ENCODE peak calls at places on chromosomes 7 and 10, in four cellular contexts. G is astrocyte of the spinal cord, I is right lobe of liver, K is MM.1S. J is an unnamed sample.

GRCh38 chr10:109450702-109451101 is 472.6 kb downstream of the XPNPEP1 start:
- DNase-seq in G (no peak), I (no peak), K (no peak), J (no peak)

GRCh38 chr7:106057962-106058901 is 53.9 kb downstream of the SYPL1 start:
- DNase-seq in G (no peak), I (no peak), K (no peak), J (peak; percentile 82)

GRCh38 chr7:8724080-8724718 is 290.8 kb downstream of the NXPH1 start:
- DNase-seq in G (no peak), I (peak; percentile 57), K (peak; percentile 69), J (peak; percentile 59)

GRCh38 chr7:92763636-92764423 is 72.5 kb downstream of the CDK6 start:
- DNase-seq in G (peak; percentile 76), I (no peak), K (no peak), J (no peak)

GRCh38 chr10:117547301-117548153 is 5.0 kb downstream of the EMX2 start:
- DNase-seq in G (no peak), I (no peak), K (no peak), J (peak; percentile 47)

GRCh38 chr7:82481499-82482097 is 38.0 kb upstream of the CACNA2D1 start:
- DNase-seq in G (peak; percentile 46), I (no peak), K (peak; percentile 32), J (peak; percentile 28)

GRCh38 chr10:121452581-121452980 is 145.7 kb downstream of the FGFR2 start:
- DNase-seq in G (no peak), I (no peak), K (no peak), J (no peak)

GRCh38 chr10:100939763-100940344 is 27.1 kb downstream of the SLF2 start:
- DNase-seq in G (no peak), I (no peak), K (no peak), J (no peak)

GRCh38 chr10:29895436-29895835 is 163.9 kb downstream of the JCAD start:
- DNase-seq in G (peak; percentile 100), I (peak; percentile 44), K (no peak), J (no peak)

GRCh38 chr7:236967-237366 is 44.6 kb downstream of the FAM20C start:
- DNase-seq in G (no peak), I (no peak), K (no peak), J (no peak)

GRCh38 chr7:106885652-106886051 is 20.6 kb downstream of the PIK3CG start:
- DNase-seq in G (no peak), I (no peak), K (no peak), J (no peak)

GRCh38 chr7:73521636-73522080 is 435 bp downstream of the BAZ1B start:
- DNase-seq in G (peak; percentile 40), I (peak; percentile 77), K (peak; percentile 67), J (peak; percentile 85)

GRCh38 chr7:73519867-73520672 is 2.0 kb downstream of the BAZ1B start:
- DNase-seq in G (peak; percentile 17), I (no peak), K (peak; percentile 25), J (no peak)

GRCh38 chr7:73520673-73521635 is 1.1 kb downstream of the BAZ1B start:
- DNase-seq in G (peak; percentile 22), I (no peak), K (no peak), J (no peak)

GRCh38 chr7:73518470-73518869 is 3.6 kb downstream of the BAZ1B start:
- DNase-seq in G (no peak), I (no peak), K (no peak), J (no peak)

GRCh38 chr7:73522081-73522818 is at the start of gene BAZ1B:
- DNase-seq in G (peak; percentile 99), I (peak; percentile 98), K (peak; percentile 99), J (peak; percentile 98)
- TF ChIP-seq CTCF in G (peak; percentile 16), I (peak; percentile 23), K (no peak), J (no peak)

GRCh38 chr10:19412531-19412930 is 363.9 kb downstream of the MALRD1 start:
- DNase-seq in G (peak; percentile 29), I (no peak), K (peak; percentile 48), J (no peak)
- TF ChIP-seq CTCF in G (peak; percentile 30), I (peak; percentile 46), K (peak; percentile 51), J (no peak)

GRCh38 chr10:14247650-14248258 is 83.0 kb downstream of the FRMD4A start:
- DNase-seq in G (no peak), I (no peak), K (no peak), J (no peak)

GRCh38 chr10:14240253-14241189 is 90.2 kb downstream of the FRMD4A start:
- DNase-seq in G (no peak), I (no peak), K (no peak), J (no peak)

GRCh38 chr10:14244801-14245211 is 85.9 kb downstream of the FRMD4A start:
- DNase-seq in G (peak; percentile 58), I (no peak), K (no peak), J (no peak)

GRCh38 chr10:14241196-14241595 is 89.5 kb downstream of the FRMD4A start:
- DNase-seq in G (no peak), I (no peak), K (no peak), J (no peak)

DNA sequence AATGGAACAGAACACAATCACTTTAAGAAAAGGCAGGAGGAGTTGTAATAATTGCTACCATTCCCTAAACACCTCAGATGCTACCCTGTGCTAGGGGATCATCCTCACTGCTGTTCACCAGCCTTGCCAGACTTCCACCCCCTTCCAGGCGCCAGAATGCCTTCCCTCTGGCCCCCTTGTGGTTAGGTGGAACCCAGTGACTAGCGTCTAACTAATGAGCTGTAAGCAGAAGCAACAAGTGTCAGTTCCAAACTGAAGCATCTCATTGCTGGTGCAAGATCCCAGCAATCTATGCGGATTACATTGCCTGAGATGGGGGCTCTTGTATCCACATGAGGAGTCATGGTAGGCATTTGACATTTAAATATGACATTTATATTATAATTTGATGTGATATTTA is 86.6 kb downstream of the FRMD4A start:
- DNase-seq in G (no peak), I (no peak), K (no peak), J (no peak)
- TF ChIP-seq CTCF in G (peak; percentile 14), I (no peak), K (no peak), J (no peak)

DNA sequence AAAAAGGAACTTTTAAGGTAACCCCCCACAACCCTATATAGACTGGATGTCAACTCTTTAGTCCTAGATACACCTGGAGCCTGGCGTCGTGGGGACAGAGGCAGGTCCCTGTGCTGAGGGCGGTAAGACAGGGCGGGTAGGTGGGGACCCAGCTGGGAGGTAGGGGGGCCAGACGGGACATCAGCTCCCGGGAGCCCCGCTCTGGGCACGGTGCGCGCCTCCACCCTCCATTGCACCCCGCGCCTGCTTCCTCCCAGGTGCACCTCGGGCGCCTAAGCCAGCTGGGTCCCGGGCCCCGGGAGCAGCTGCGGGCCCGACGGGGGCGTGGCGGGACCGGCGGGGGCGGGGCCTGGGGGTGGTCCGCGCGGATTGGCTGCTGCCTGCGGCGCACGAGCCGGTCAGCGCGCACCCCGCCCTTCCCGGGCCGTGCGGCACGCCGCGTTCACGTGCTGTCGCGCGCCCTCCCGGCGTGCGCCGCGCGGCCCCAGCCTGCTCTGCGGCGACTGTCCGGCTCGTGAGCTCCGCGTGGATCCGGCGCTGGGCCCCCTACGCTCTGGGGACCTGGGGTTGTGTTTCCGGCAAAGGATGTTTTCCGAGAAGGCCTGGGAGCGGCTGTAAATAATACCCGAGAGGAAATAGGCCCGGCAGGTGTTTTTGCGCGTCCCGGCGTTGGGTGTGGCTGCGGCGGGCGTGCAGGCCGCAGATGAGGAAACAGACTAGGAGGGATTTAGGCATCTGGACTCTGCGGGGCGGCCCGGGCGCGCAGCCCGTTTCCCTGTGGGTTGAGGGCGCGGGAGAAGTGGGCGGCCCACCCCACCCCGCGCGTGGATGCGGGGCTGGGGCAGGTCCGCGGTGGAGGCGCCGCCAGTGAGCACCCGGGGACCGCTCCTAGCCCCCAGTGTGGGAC is 39.1 kb upstream of the PFKFB3 start:
- DNase-seq in G (peak; percentile 84), I (peak; percentile 93), K (peak; percentile 94), J (peak; percentile 97)
- TF ChIP-seq CTCF in G (no peak), I (no peak), K (no peak), J (peak; percentile 16)

DNA sequence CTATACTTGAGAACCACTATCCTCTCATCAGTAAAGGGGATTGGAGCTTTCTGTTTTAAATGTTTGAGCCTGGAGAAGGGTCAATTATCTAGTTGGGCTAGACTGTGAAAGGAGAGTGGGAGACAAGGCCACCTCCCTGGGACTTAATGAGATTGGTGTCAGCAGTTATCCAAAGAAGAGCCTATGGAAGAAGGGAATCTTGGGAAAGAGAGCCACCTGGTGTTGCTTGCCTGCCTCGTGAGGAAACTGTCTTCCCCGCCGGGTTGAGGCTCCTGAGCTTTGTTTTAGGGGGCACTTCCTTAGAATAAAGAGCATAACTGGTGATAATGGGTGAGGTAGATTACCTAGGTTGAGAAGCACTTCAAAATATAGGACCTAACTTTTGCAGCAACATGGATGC is 32.0 kb upstream of the ABCB4 start:
- DNase-seq in G (no peak), I (no peak), K (no peak), J (no peak)
- TF ChIP-seq CTCF in G (peak; percentile 24), I (peak; percentile 29), K (no peak), J (no peak)

GRCh38 chr10:35552622-35553342 is 52.4 kb upstream of the GJD4 start:
- DNase-seq in G (no peak), I (no peak), K (no peak), J (no peak)

GRCh38 chr10:35545878-35546631 is 59.1 kb upstream of the GJD4 start:
- DNase-seq in G (peak; percentile 63), I (no peak), K (no peak), J (no peak)

GRCh38 chr10:35545079-35545657 is 60.0 kb upstream of the GJD4 start:
- DNase-seq in G (no peak), I (no peak), K (no peak), J (no peak)

GRCh38 chr10:35542303-35542702 is 62.8 kb upstream of the GJD4 start:
- DNase-seq in G (no peak), I (no peak), K (no peak), J (no peak)

GRCh38 chr10:35546824-35547225 is 58.3 kb upstream of the GJD4 start:
- DNase-seq in G (peak; percentile 84), I (no peak), K (no peak), J (no peak)
- TF ChIP-seq CTCF in G (peak; percentile 28), I (no peak), K (no peak), J (no peak)

DNA sequence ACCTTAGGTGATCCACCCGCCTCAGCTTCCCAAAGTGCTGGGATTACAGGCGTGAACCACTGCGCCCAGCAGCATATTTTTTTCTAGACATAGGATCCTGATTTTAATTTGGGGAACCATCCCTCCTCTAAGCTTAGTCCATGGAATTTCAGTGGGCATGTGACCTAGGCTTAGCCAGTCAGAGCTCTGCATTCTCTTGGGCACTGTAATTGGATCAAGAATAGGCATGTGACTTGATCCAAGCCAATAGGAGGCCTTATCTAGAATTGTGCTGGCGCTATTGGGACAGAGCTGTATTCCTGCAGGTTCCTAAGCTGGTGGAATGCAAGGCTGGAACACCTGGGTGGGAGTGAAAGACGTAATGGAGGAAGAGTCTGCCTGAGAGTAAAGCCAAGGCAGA is 36.7 kb upstream of the CRTAC1 start:
- DNase-seq in G (no peak), I (no peak), K (no peak), J (no peak)
- TF ChIP-seq CTCF in G (no peak), I (no peak), K (no peak), J (no peak)